ENCODE peak calls at places on chromosomes 2 and 18, in seven cellular contexts. One of them, this sample, is unnamed. For H3K4me1, the result is how much of the 10 kb centered on the place peaks cover.

GRCh38 chr2:130150181-130151144 is 5.6 kb upstream of the CCDC74B start:
- DNase-seq in neuronal stem cell: no peak
- DNase-seq in DND-41: no peak
- DNase-seq in MM.1S: no peak
- DNase-seq in lower lobe of right lung: no peak
- DNase-seq in heart right ventricle: no peak
- DNase-seq in CD4-positive, alpha-beta memory T cell: no peak
- DNase-seq in this sample: no peak

GRCh38 chr2:73089270-73090030 is 17.9 kb upstream of the SFXN5 start:
- DNase-seq in DND-41: no peak
- DNase-seq in neuronal stem cell: no peak
- DNase-seq in lower lobe of right lung: peak
- DNase-seq in CD4-positive, alpha-beta memory T cell: no peak
- DNase-seq in MM.1S: no peak
- DNase-seq in heart right ventricle: no peak
- DNase-seq in this sample: peak

GRCh38 chr2:129296401-129297343 is 682.8 kb upstream of the RAB6C start:
- DNase-seq in heart right ventricle: no peak
- DNase-seq in CD4-positive, alpha-beta memory T cell: no peak
- DNase-seq in lower lobe of right lung: no peak
- DNase-seq in MM.1S: no peak
- DNase-seq in neuronal stem cell: no peak
- DNase-seq in DND-41: no peak
- DNase-seq in this sample: no peak

GRCh38 chr18:42654561-42654960 is 460.9 kb downstream of the RIT2 start:
- DNase-seq in MM.1S: no peak
- DNase-seq in DND-41: no peak
- DNase-seq in heart right ventricle: no peak
- DNase-seq in lower lobe of right lung: no peak
- DNase-seq in CD4-positive, alpha-beta memory T cell: no peak
- DNase-seq in neuronal stem cell: no peak
- DNase-seq in this sample: no peak

GRCh38 chr2:232042911-232043564 is 81.5 kb downstream of the DIS3L2 start:
- DNase-seq in heart right ventricle: no peak
- DNase-seq in lower lobe of right lung: no peak
- DNase-seq in CD4-positive, alpha-beta memory T cell: no peak
- DNase-seq in MM.1S: no peak
- DNase-seq in DND-41: no peak
- DNase-seq in neuronal stem cell: no peak
- DNase-seq in this sample: no peak

GRCh38 chr2:20501974-20502373 is 55.1 kb downstream of the RHOB start:
- DNase-seq in lower lobe of right lung: no peak
- DNase-seq in CD4-positive, alpha-beta memory T cell: no peak
- DNase-seq in heart right ventricle: no peak
- DNase-seq in MM.1S: no peak
- DNase-seq in neuronal stem cell: no peak
- DNase-seq in DND-41: no peak
- DNase-seq in this sample: no peak

GRCh38 chr2:25032094-25032493 is 9.8 kb upstream of the EFR3B start:
- DNase-seq in heart right ventricle: no peak
- DNase-seq in MM.1S: no peak
- DNase-seq in CD4-positive, alpha-beta memory T cell: no peak
- DNase-seq in neuronal stem cell: no peak
- DNase-seq in lower lobe of right lung: no peak
- DNase-seq in DND-41: no peak
- DNase-seq in this sample: no peak

GRCh38 chr18:8750954-8751415 is 45.6 kb downstream of the MTCL1 start:
- DNase-seq in CD4-positive, alpha-beta memory T cell: no peak
- DNase-seq in neuronal stem cell: no peak
- DNase-seq in lower lobe of right lung: no peak
- DNase-seq in MM.1S: no peak
- DNase-seq in heart right ventricle: no peak
- DNase-seq in DND-41: no peak
- DNase-seq in this sample: no peak

GRCh38 chr2:34104601-34105000 is 505.5 kb upstream of the FAM98A start:
- DNase-seq in MM.1S: no peak
- DNase-seq in neuronal stem cell: no peak
- DNase-seq in heart right ventricle: no peak
- DNase-seq in CD4-positive, alpha-beta memory T cell: no peak
- DNase-seq in lower lobe of right lung: no peak
- DNase-seq in DND-41: no peak
- DNase-seq in this sample: no peak

GRCh38 chr2:221434155-221434554 is 137.9 kb downstream of the EPHA4 start:
- DNase-seq in heart right ventricle: no peak
- DNase-seq in CD4-positive, alpha-beta memory T cell: no peak
- DNase-seq in DND-41: no peak
- DNase-seq in neuronal stem cell: no peak
- DNase-seq in MM.1S: no peak
- DNase-seq in lower lobe of right lung: no peak
- DNase-seq in this sample: no peak

GRCh38 chr2:212956665-212957064 is 194.7 kb downstream of the IKZF2 start:
- DNase-seq in heart right ventricle: no peak
- DNase-seq in CD4-positive, alpha-beta memory T cell: no peak
- DNase-seq in neuronal stem cell: no peak
- DNase-seq in lower lobe of right lung: no peak
- DNase-seq in DND-41: no peak
- DNase-seq in MM.1S: no peak
- DNase-seq in this sample: no peak

GRCh38 chr18:25053484-25053883 is 298.5 kb downstream of the ZNF521 start:
- DNase-seq in CD4-positive, alpha-beta memory T cell: no peak
- DNase-seq in neuronal stem cell: no peak
- DNase-seq in DND-41: no peak
- DNase-seq in MM.1S: no peak
- DNase-seq in lower lobe of right lung: no peak
- DNase-seq in heart right ventricle: no peak
- DNase-seq in this sample: no peak

GRCh38 chr2:235049719-235050118 is 97.9 kb downstream of the SH3BP4 start:
- DNase-seq in MM.1S: no peak
- DNase-seq in lower lobe of right lung: no peak
- DNase-seq in DND-41: no peak
- DNase-seq in heart right ventricle: no peak
- DNase-seq in CD4-positive, alpha-beta memory T cell: no peak
- DNase-seq in neuronal stem cell: no peak
- DNase-seq in this sample: no peak

GRCh38 chr2:58871469-58872142 is 630.5 kb upstream of the FANCL start:
- DNase-seq in neuronal stem cell: no peak
- DNase-seq in DND-41: no peak
- DNase-seq in heart right ventricle: no peak
- DNase-seq in MM.1S: peak
- DNase-seq in lower lobe of right lung: no peak
- DNase-seq in CD4-positive, alpha-beta memory T cell: no peak
- DNase-seq in this sample: no peak

GRCh38 chr2:165469417-165469816 is at the start of gene CSRNP3:
- DNase-seq in neuronal stem cell: peak
- DNase-seq in CD4-positive, alpha-beta memory T cell: no peak
- DNase-seq in heart right ventricle: peak
- DNase-seq in MM.1S: no peak
- DNase-seq in lower lobe of right lung: no peak
- DNase-seq in DND-41: no peak
- DNase-seq in this sample: no peak

GRCh38 chr2:200144571-200144970 is 161.9 kb upstream of the SPATS2L start:
- DNase-seq in DND-41: no peak
- DNase-seq in neuronal stem cell: no peak
- DNase-seq in heart right ventricle: no peak
- DNase-seq in MM.1S: no peak
- DNase-seq in CD4-positive, alpha-beta memory T cell: no peak
- DNase-seq in lower lobe of right lung: no peak
- DNase-seq in this sample: no peak

GRCh38 chr18:67935638-67936037 is 419.1 kb upstream of the DSEL start:
- DNase-seq in lower lobe of right lung: no peak
- DNase-seq in DND-41: no peak
- DNase-seq in neuronal stem cell: no peak
- DNase-seq in heart right ventricle: no peak
- DNase-seq in CD4-positive, alpha-beta memory T cell: no peak
- DNase-seq in MM.1S: no peak
- DNase-seq in this sample: no peak

GRCh38 chr2:126798276-126799140 is 100.2 kb upstream of the TEX51 start:
- DNase-seq in neuronal stem cell: no peak
- DNase-seq in MM.1S: no peak
- DNase-seq in lower lobe of right lung: no peak
- DNase-seq in heart right ventricle: no peak
- DNase-seq in DND-41: no peak
- DNase-seq in CD4-positive, alpha-beta memory T cell: no peak
- DNase-seq in this sample: no peak

GRCh38 chr2:52335727-52336126 is 1303.8 kb upstream of the NRXN1 start:
- DNase-seq in MM.1S: no peak
- DNase-seq in lower lobe of right lung: no peak
- DNase-seq in CD4-positive, alpha-beta memory T cell: no peak
- DNase-seq in heart right ventricle: no peak
- DNase-seq in neuronal stem cell: no peak
- DNase-seq in DND-41: no peak
- DNase-seq in this sample: no peak

GRCh38 chr2:228446732-228447131 is 265.2 kb upstream of the SPHKAP start:
- DNase-seq in MM.1S: no peak
- DNase-seq in neuronal stem cell: no peak
- DNase-seq in lower lobe of right lung: no peak
- DNase-seq in heart right ventricle: no peak
- DNase-seq in DND-41: no peak
- DNase-seq in CD4-positive, alpha-beta memory T cell: no peak
- DNase-seq in this sample: no peak

GRCh38 chr2:238997137-238997390 is 149.2 kb downstream of the TWIST2 start:
- DNase-seq in CD4-positive, alpha-beta memory T cell: no peak
- DNase-seq in neuronal stem cell: no peak
- DNase-seq in lower lobe of right lung: no peak
- DNase-seq in heart right ventricle: no peak
- DNase-seq in MM.1S: no peak
- DNase-seq in DND-41: no peak
- DNase-seq in this sample: no peak

GRCh38 chr18:59662008-59662701 is 35.1 kb downstream of the CCBE1 start:
- DNase-seq in CD4-positive, alpha-beta memory T cell: no peak
- DNase-seq in DND-41: no peak
- DNase-seq in neuronal stem cell: no peak
- DNase-seq in heart right ventricle: no peak
- DNase-seq in MM.1S: no peak
- DNase-seq in lower lobe of right lung: no peak
- DNase-seq in this sample: no peak

GRCh38 chr2:74845991-74846390 is 12.1 kb downstream of the HK2 start:
- DNase-seq in DND-41: no peak
- DNase-seq in CD4-positive, alpha-beta memory T cell: no peak
- DNase-seq in heart right ventricle: no peak
- DNase-seq in MM.1S: no peak
- DNase-seq in lower lobe of right lung: no peak
- DNase-seq in neuronal stem cell: no peak
- DNase-seq in this sample: no peak

GRCh38 chr2:74850816-74851566 is 17.1 kb downstream of the HK2 start:
- DNase-seq in lower lobe of right lung: no peak
- DNase-seq in neuronal stem cell: no peak
- DNase-seq in MM.1S: no peak
- DNase-seq in heart right ventricle: no peak
- DNase-seq in CD4-positive, alpha-beta memory T cell: no peak
- DNase-seq in DND-41: no peak
- DNase-seq in this sample: no peak

GRCh38 chr2:74847075-74847858 is 13.3 kb downstream of the HK2 start:
- DNase-seq in lower lobe of right lung: no peak
- DNase-seq in CD4-positive, alpha-beta memory T cell: no peak
- DNase-seq in neuronal stem cell: no peak
- DNase-seq in MM.1S: no peak
- DNase-seq in heart right ventricle: no peak
- DNase-seq in DND-41: no peak
- DNase-seq in this sample: no peak

GRCh38 chr2:74846481-74846880 is 12.6 kb downstream of the HK2 start:
- DNase-seq in neuronal stem cell: no peak
- DNase-seq in lower lobe of right lung: no peak
- DNase-seq in heart right ventricle: no peak
- DNase-seq in DND-41: no peak
- DNase-seq in MM.1S: no peak
- DNase-seq in CD4-positive, alpha-beta memory T cell: no peak
- DNase-seq in this sample: no peak

GRCh38 chr2:74849228-74849892 is 15.4 kb downstream of the HK2 start:
- DNase-seq in neuronal stem cell: no peak
- DNase-seq in heart right ventricle: peak
- DNase-seq in lower lobe of right lung: peak
- DNase-seq in CD4-positive, alpha-beta memory T cell: peak
- DNase-seq in DND-41: peak
- DNase-seq in MM.1S: peak
- DNase-seq in this sample: no peak
- H3K4me1 ChIP-seq in neuronal stem cell: under half
- H3K4me1 ChIP-seq in heart right ventricle: half or more
- H3K4me1 ChIP-seq in lower lobe of right lung: half or more
- H3K4me1 ChIP-seq in CD4-positive, alpha-beta memory T cell: half or more
- H3K4me1 ChIP-seq in DND-41: under half
- H3K4me1 ChIP-seq in MM.1S: half or more
- H3K4me1 ChIP-seq in this sample: under half

GRCh38 chr2:101986804-101987740 is 4.7 kb upstream of the IL1R2 start:
- DNase-seq in heart right ventricle: no peak
- DNase-seq in CD4-positive, alpha-beta memory T cell: peak
- DNase-seq in lower lobe of right lung: no peak
- DNase-seq in DND-41: peak
- DNase-seq in neuronal stem cell: no peak
- DNase-seq in MM.1S: no peak
- DNase-seq in this sample: no peak
- H3K4me1 ChIP-seq in heart right ventricle: under half
- H3K4me1 ChIP-seq in CD4-positive, alpha-beta memory T cell: under half
- H3K4me1 ChIP-seq in lower lobe of right lung: under half
- H3K4me1 ChIP-seq in DND-41: under half
- H3K4me1 ChIP-seq in neuronal stem cell: under half
- H3K4me1 ChIP-seq in MM.1S: under half
- H3K4me1 ChIP-seq in this sample: under half

DNA sequence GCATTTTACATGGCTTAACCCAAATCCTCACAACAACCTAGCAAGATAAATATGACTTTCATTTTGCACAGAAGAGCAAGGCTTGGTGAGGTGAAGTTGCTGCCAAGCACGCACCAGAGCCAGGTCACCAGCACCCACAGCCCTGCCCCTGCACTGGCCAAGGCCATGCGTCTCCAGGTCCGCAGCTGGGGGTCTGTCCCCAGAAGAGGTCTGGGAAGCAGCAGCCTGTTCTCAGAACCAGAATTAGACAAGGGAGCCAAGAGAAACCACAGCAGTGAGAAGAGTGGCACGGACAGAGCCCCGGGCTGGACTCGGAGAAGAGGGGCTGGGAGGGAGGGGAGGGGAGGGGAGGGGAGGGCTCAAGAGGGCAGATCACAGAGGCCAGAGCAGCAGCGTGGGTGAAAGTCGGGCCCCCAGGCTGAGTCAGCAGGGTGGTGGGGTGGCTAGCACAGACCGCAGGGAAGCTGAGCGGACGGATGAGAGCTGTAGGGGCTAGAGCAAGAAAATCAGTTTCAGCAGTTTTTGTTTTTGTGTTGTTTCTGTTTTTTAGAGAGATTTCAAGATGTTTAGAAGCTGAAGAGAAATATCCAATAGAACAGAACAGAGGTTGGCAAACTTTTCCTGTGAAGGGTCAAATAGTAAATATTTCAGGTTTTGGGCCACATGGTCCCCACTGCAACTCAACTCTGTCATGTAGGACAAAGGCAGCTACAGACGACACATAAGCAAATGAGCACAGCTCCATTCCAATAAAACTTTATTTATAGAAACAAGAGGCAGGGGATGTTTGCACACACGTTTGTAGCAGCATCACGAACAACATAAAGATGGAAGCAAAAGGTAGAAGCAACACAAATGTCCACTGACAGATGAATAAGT is 7.4 kb upstream of the MTERF4 start:
- DNase-seq in lower lobe of right lung: no peak
- DNase-seq in neuronal stem cell: no peak
- DNase-seq in CD4-positive, alpha-beta memory T cell: peak
- DNase-seq in DND-41: no peak
- DNase-seq in heart right ventricle: no peak
- DNase-seq in MM.1S: no peak
- DNase-seq in this sample: no peak
- H3K4me1 ChIP-seq in lower lobe of right lung: under half
- H3K4me1 ChIP-seq in neuronal stem cell: under half
- H3K4me1 ChIP-seq in CD4-positive, alpha-beta memory T cell: half or more
- H3K4me1 ChIP-seq in DND-41: under half
- H3K4me1 ChIP-seq in heart right ventricle: under half
- H3K4me1 ChIP-seq in MM.1S: under half
- H3K4me1 ChIP-seq in this sample: under half

GRCh38 chr18:50313873-50314460 is 26.5 kb upstream of the CXXC1 start:
- DNase-seq in heart right ventricle: no peak
- DNase-seq in DND-41: no peak
- DNase-seq in CD4-positive, alpha-beta memory T cell: no peak
- DNase-seq in lower lobe of right lung: no peak
- DNase-seq in MM.1S: no peak
- DNase-seq in neuronal stem cell: no peak
- DNase-seq in this sample: no peak
- H3K4me1 ChIP-seq in heart right ventricle: under half
- H3K4me1 ChIP-seq in DND-41: under half
- H3K4me1 ChIP-seq in CD4-positive, alpha-beta memory T cell: under half
- H3K4me1 ChIP-seq in lower lobe of right lung: under half
- H3K4me1 ChIP-seq in MM.1S: half or more
- H3K4me1 ChIP-seq in neuronal stem cell: under half
- H3K4me1 ChIP-seq in this sample: under half